ENCODE peak calls at places on chromosomes 2 and 18, in seven cellular contexts. V is IMR-90, U is PC-9, S is H7, X is GM23248, A is spleen, T is OCI-LY7. Z is an unnamed sample.

GRCh38 chr2:218478544-218478943 is 59.6 kb downstream of the VIL1 start:
- DNase-seq in S (no peak), U (no peak), T (no peak), X (peak; percentile 52), A (no peak), V (no peak), Z (no peak)

GRCh38 chr18:76943542-76944339 is 121.4 kb downstream of the ZNF236 start:
- DNase-seq in A (no peak), V (peak; percentile 85), S (no peak), X (peak; percentile 87), U (no peak), T (no peak), Z (no peak)

GRCh38 chr2:173884403-173884802 is 80.8 kb downstream of the SP3 start:
- DNase-seq in V (peak; percentile 32), X (peak; percentile 63), S (peak; percentile 52), A (peak; percentile 77), U (peak; percentile 49), T (peak; percentile 41), Z (peak; percentile 3)

GRCh38 chr18:47996091-47996541 is 65.7 kb upstream of the SMAD2 start:
- DNase-seq in S (no peak), T (no peak), A (no peak), X (peak; percentile 48), V (no peak), U (no peak), Z (peak; percentile 78)

GRCh38 chr2:63053889-63054725 is 3.5 kb downstream of the OTX1 start:
- DNase-seq in V (no peak), A (no peak), S (peak; percentile 91), T (peak; percentile 8), U (no peak), X (peak; percentile 27), Z (no peak)

GRCh38 chr2:240320561-240321091 is 114.8 kb upstream of the GPC1 start:
- DNase-seq in T (no peak), V (no peak), X (peak; percentile 37), A (no peak), S (no peak), U (no peak), Z (no peak)

GRCh38 chr2:26346454-26347053 is at the start of gene ADGRF3:
- DNase-seq in T (peak; percentile 81), U (peak; percentile 49), X (peak; percentile 68), S (peak; percentile 52), V (peak; percentile 19), A (peak; percentile 88), Z (no peak)

GRCh38 chr2:96702098-96702785 is 37.6 kb downstream of the LMAN2L start:
- DNase-seq in S (no peak), T (no peak), A (no peak), U (no peak), X (no peak), V (no peak), Z (no peak)

GRCh38 chr2:3571284-3571683 is 3.8 kb upstream of the RPS7 start:
- DNase-seq in T (no peak), V (peak; percentile 56), A (no peak), S (no peak), U (no peak), X (no peak), Z (no peak)

GRCh38 chr2:237388036-237388435 is 25.9 kb downstream of the COL6A3 start:
- DNase-seq in A (no peak), S (no peak), T (no peak), X (no peak), U (no peak), V (no peak), Z (no peak)

GRCh38 chr2:149028377-149028776 is 10.1 kb upstream of the LYPD6B start:
- DNase-seq in T (no peak), S (no peak), A (no peak), U (no peak), V (no peak), X (no peak), Z (no peak)

GRCh38 chr2:62736899-62737559 is 31.5 kb downstream of the EHBP1 start:
- DNase-seq in U (no peak), V (no peak), A (no peak), X (no peak), S (no peak), T (no peak), Z (no peak)

GRCh38 chr2:10406016-10406415 is 42.1 kb downstream of the ODC1 start:
- DNase-seq in A (no peak), X (peak; percentile 77), V (no peak), U (no peak), T (no peak), S (no peak), Z (no peak)

GRCh38 chr2:179467111-179467510 is 202.5 kb upstream of the SESTD1 start:
- DNase-seq in V (peak; percentile 64), T (no peak), S (no peak), A (no peak), X (peak; percentile 63), U (no peak), Z (no peak)

GRCh38 chr2:176115883-176116813 is at the start of gene HOXD10:
- DNase-seq in U (no peak), X (peak; percentile 92), S (peak; percentile 93), V (no peak), A (peak; percentile 75), T (no peak), Z (no peak)

GRCh38 chr2:125471963-125472362 is 1184.0 kb upstream of the GYPC start:
- DNase-seq in T (no peak), V (peak; percentile 38), A (no peak), S (peak; percentile 64), X (peak; percentile 5), U (peak; percentile 22), Z (no peak)

GRCh38 chr18:68984342-68984741 is 186.5 kb downstream of the CCDC102B start:
- DNase-seq in V (no peak), X (peak; percentile 9), T (no peak), A (no peak), U (no peak), S (no peak), Z (no peak)

GRCh38 chr2:28185153-28185552 is 207.5 kb upstream of the FOSL2 start:
- DNase-seq in T (no peak), V (peak; percentile 15), S (no peak), A (no peak), U (no peak), X (no peak), Z (no peak)

GRCh38 chr18:27608742-27609141 is 423.6 kb upstream of the CHST9 start:
- DNase-seq in V (no peak), T (peak; percentile 6), U (no peak), S (no peak), X (peak; percentile 27), A (no peak), Z (no peak)

DNA sequence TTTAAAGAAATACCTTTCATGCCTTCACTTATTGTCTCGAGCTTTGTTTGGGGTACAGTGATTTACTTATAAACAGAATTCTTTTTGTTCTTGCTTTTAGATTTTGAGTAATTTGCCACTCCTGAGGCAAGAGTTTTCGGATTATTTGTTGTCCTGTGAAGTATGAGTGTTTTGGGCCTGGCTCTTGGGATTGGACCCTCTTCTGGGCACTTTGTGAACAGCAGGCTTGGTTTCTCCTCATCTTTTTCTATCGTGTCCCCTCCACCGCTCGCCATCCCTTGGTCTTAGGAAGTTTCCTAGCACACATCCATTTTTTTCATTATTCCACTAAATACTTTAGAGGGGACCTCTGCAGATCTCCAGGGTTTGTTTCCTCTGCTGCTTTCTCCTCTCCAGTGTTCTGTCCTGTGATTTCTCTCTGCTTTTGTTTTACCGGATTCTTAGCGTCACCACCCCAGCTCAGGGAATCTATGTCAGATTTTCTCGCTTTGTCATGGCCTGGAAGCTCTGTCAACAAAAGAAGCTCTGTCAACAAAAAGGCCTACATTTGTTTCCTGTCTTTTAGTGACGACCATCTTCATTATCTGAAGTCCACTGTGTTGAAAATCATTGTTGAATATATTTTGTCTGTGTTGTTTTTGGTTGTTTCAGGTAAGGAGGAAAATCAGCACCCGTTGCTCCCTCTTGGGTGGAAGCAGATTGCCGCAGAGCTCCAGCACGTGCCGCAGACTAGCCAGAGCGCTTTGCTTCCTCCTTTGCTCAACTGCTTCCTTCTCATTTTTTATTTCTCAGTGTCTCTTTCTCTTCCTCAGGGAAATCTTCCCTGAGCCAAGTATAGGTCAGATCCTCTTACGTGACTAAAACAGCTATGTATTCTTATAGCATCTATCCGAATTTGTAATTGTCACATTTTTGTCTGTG is 27.8 kb downstream of the ANKRD62 start:
- DNase-seq in U (no peak), V (peak; percentile 1), A (no peak), X (peak; percentile 30), S (peak; percentile 35), T (no peak), Z (no peak)
- H3K4me3 ChIP-seq in U (no peak overlapping the region), V (no peak overlapping the region), A (no peak overlapping the region), X (no peak overlapping the region), S (no peak overlapping the region), T (no peak overlapping the region), Z (no peak overlapping the region)

GRCh38 chr2:33437297-33437696 is 39.2 kb upstream of the RASGRP3 start:
- DNase-seq in S (no peak), V (peak; percentile 97), A (no peak), U (no peak), T (no peak), X (peak; percentile 88), Z (no peak)
- H3K4me3 ChIP-seq in S (no peak overlapping the region), V (no peak overlapping the region), A (peak overlapping the region; percentile 20), U (no peak overlapping the region), T (no peak overlapping the region), X (peak overlapping the region; percentile 34), Z (no peak overlapping the region)

GRCh38 chr18:70030728-70031127 is 83.1 kb upstream of the CD226 start:
- DNase-seq in A (no peak), X (no peak), T (no peak), U (no peak), S (no peak), V (no peak), Z (no peak)
- H3K4me3 ChIP-seq in A (no peak overlapping the region), X (no peak overlapping the region), T (no peak overlapping the region), U (no peak overlapping the region), S (no peak overlapping the region), V (no peak overlapping the region), Z (no peak overlapping the region)

GRCh38 chr2:59886758-59887157 is 666.7 kb downstream of the BCL11A start:
- DNase-seq in V (no peak), S (no peak), X (no peak), U (no peak), T (no peak), A (no peak), Z (no peak)
- H3K4me3 ChIP-seq in V (no peak overlapping the region), S (no peak overlapping the region), X (no peak overlapping the region), U (no peak overlapping the region), T (no peak overlapping the region), A (no peak overlapping the region), Z (no peak overlapping the region)

DNA sequence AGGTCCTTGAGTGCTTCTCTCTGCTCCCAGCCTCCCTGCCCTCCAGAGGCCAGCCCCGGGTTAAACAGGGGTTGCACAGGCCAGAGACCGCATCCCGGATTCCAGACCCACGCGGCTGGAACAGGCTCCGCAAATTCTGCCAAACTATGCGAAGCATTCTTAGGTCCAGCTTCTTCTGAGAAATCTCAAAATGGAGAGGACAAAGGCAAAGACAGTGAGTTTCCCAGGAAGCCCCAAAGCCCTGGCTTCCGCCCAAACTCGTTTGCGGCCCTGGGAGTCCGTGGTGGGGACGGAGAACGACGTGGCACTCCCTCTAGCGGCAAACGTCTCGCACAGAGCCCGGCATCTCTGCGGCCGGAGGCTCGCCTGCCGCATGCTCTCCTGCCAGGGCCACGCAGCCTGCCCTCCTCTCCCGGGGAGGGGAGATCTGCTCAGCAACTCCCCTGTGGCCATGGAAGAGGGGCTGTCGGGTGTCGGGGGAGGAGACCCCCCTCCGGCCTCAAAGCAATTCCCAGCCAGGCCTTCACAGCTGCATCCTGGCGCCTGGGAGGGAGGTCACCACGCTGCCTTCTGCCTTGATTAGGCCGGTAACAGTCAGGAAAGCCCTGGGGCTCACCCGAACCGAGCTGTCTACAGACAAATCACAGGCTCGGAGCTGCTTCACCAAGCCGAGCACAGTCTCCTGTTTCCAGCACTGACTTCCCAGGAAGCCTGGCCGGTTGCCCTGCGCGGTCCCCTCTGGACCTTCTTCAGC is 33.4 kb upstream of the KLHL29 start:
- DNase-seq in A (peak; percentile 86), U (peak; percentile 57), X (peak; percentile 93), S (peak; percentile 96), T (peak; percentile 18), V (peak; percentile 66), Z (peak; percentile 20)
- H3K4me3 ChIP-seq in A (no peak overlapping the region), U (no peak overlapping the region), X (peak overlapping the region; percentile 10), S (no peak overlapping the region), T (no peak overlapping the region), V (no peak overlapping the region), Z (no peak overlapping the region)